ENCODE peak calls at places on chromosome 4, in four cellular contexts. One of them, this sample, is unnamed.
A peak's percentile ranks its signal among the peaks of the same experiment; 100 is the strongest.

GRCh38 chr4:107380836-107381438 is 339.1 kb downstream of the PAPSS1 start:
- DNase-seq in H9: no peak
- DNase-seq in IMR-90: no peak
- DNase-seq in neuronal stem cell: no peak
- DNase-seq in this sample: no peak

GRCh38 chr4:22910200-22910599 is 217.5 kb downstream of the GBA3 start:
- DNase-seq in H9: no peak
- DNase-seq in IMR-90: no peak
- DNase-seq in neuronal stem cell: no peak
- DNase-seq in this sample: no peak

GRCh38 chr4:7472443-7473013 is 37.8 kb upstream of the PSAPL1 start:
- DNase-seq in neuronal stem cell: peak; percentile 57
- DNase-seq in H9: no peak
- DNase-seq in IMR-90: no peak
- DNase-seq in this sample: no peak

GRCh38 chr4:128682942-128683666 is 126.4 kb upstream of the JADE1 start:
- DNase-seq in H9: peak; percentile 63
- DNase-seq in neuronal stem cell: no peak
- DNase-seq in IMR-90: no peak
- DNase-seq in this sample: no peak

GRCh38 chr4:141565379-141566089 is 70.8 kb upstream of the IL15 start:
- DNase-seq in IMR-90: peak; percentile 33
- DNase-seq in H9: no peak
- DNase-seq in neuronal stem cell: no peak
- DNase-seq in this sample: no peak

GRCh38 chr4:78622253-78622979 is 70.8 kb downstream of the ANXA3 start:
- DNase-seq in neuronal stem cell: no peak
- DNase-seq in H9: no peak
- DNase-seq in IMR-90: peak; percentile 73
- DNase-seq in this sample: peak; percentile 75

GRCh38 chr4:186808635-186809018 is 85.0 kb upstream of the FAT1 start:
- DNase-seq in H9: no peak
- DNase-seq in IMR-90: peak; percentile 96
- DNase-seq in neuronal stem cell: no peak
- DNase-seq in this sample: peak; percentile 58

GRCh38 chr4:164358400-164358799 is 395.5 kb upstream of the SMIM31 start:
- DNase-seq in H9: no peak
- DNase-seq in neuronal stem cell: no peak
- DNase-seq in IMR-90: no peak
- DNase-seq in this sample: no peak

GRCh38 chr4:76990288-76991080 is 40.9 kb downstream of the SEPTIN11 start:
- DNase-seq in H9: no peak
- DNase-seq in IMR-90: peak; percentile 96
- DNase-seq in neuronal stem cell: no peak
- DNase-seq in this sample: peak; percentile 87

GRCh38 chr4:168631241-168632151 is 134.6 kb downstream of the PALLD start:
- DNase-seq in H9: peak; percentile 73
- DNase-seq in neuronal stem cell: peak; percentile 83
- DNase-seq in IMR-90: peak; percentile 55
- DNase-seq in this sample: peak; percentile 80

GRCh38 chr4:30386266-30386895 is 333.8 kb upstream of the PCDH7 start:
- DNase-seq in IMR-90: peak; percentile 77
- DNase-seq in H9: no peak
- DNase-seq in neuronal stem cell: no peak
- DNase-seq in this sample: peak; percentile 54

GRCh38 chr4:54695359-54696149 is 37.8 kb downstream of the KIT start:
- DNase-seq in IMR-90: no peak
- DNase-seq in neuronal stem cell: no peak
- DNase-seq in H9: no peak
- DNase-seq in this sample: no peak

GRCh38 chr4:73411731-73412414 is 7.8 kb downstream of the ALB start:
- DNase-seq in IMR-90: no peak
- DNase-seq in neuronal stem cell: no peak
- DNase-seq in H9: no peak
- DNase-seq in this sample: no peak

GRCh38 chr4:73408181-73408867 is 4.2 kb downstream of the ALB start:
- DNase-seq in IMR-90: no peak
- DNase-seq in neuronal stem cell: no peak
- DNase-seq in H9: no peak
- DNase-seq in this sample: no peak

GRCh38 chr4:73410916-73411730 is 7.0 kb downstream of the ALB start:
- DNase-seq in IMR-90: no peak
- DNase-seq in neuronal stem cell: no peak
- DNase-seq in H9: no peak
- DNase-seq in this sample: no peak

GRCh38 chr4:73409012-73409862 is 5.2 kb downstream of the ALB start:
- DNase-seq in neuronal stem cell: no peak
- DNase-seq in IMR-90: no peak
- DNase-seq in H9: no peak
- DNase-seq in this sample: no peak

DNA sequence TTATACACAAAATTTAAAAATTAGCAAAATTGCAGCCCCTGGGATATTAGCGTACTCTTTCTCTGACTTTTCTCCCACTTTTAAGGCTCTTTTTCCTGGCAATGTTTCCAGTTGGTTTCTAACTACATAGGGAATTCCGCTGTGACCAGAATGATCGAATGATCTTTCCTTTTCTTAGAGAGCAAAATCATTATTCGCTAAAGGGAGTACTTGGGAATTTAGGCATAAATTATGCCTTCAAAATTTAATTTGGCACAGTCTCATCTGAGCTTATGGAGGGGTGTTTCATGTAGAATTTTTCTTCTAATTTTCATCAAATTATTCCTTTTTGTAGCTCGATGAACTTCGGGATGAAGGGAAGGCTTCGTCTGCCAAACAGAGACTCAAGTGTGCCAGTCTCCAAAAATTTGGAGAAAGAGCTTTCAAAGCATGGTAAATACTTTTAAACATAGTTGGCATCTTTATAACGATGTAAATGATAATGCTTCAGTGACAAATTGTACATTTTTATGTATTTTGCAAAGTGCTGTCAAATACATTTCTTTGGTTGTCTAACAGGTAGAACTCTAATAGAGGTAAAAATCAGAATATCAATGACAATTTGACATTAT is 6.0 kb downstream of the ALB start:
- DNase-seq in IMR-90: no peak
- DNase-seq in H9: no peak
- DNase-seq in neuronal stem cell: no peak
- DNase-seq in this sample: no peak
- H2BK120ac ChIP-seq in IMR-90: no peak overlapping the region
- H2BK120ac ChIP-seq in H9: no peak overlapping the region
- H2BK120ac ChIP-seq in neuronal stem cell: no peak overlapping the region
- H2BK120ac ChIP-seq in this sample: no peak overlapping the region

GRCh38 chr4:126533176-126533575 is 1099.6 kb upstream of the INTU start:
- DNase-seq in neuronal stem cell: peak; percentile 58
- DNase-seq in H9: no peak
- DNase-seq in IMR-90: peak; percentile 12
- DNase-seq in this sample: peak; percentile 11
- H3K23ac ChIP-seq in neuronal stem cell: no peak overlapping the region
- H3K23ac ChIP-seq in H9: no peak overlapping the region
- H3K23ac ChIP-seq in IMR-90: no peak overlapping the region
- H3K23ac ChIP-seq in this sample: no peak overlapping the region

GRCh38 chr4:112230879-112231778 is 458 bp upstream of the AP1AR start:
- DNase-seq in IMR-90: peak; percentile 94
- DNase-seq in H9: peak; percentile 97
- DNase-seq in neuronal stem cell: peak; percentile 96
- DNase-seq in this sample: peak; percentile 98
- H2BK120ac ChIP-seq in IMR-90: peak overlapping the region; percentile 74
- H2BK120ac ChIP-seq in H9: no peak overlapping the region
- H2BK120ac ChIP-seq in neuronal stem cell: no peak overlapping the region
- H2BK120ac ChIP-seq in this sample: no peak overlapping the region

DNA sequence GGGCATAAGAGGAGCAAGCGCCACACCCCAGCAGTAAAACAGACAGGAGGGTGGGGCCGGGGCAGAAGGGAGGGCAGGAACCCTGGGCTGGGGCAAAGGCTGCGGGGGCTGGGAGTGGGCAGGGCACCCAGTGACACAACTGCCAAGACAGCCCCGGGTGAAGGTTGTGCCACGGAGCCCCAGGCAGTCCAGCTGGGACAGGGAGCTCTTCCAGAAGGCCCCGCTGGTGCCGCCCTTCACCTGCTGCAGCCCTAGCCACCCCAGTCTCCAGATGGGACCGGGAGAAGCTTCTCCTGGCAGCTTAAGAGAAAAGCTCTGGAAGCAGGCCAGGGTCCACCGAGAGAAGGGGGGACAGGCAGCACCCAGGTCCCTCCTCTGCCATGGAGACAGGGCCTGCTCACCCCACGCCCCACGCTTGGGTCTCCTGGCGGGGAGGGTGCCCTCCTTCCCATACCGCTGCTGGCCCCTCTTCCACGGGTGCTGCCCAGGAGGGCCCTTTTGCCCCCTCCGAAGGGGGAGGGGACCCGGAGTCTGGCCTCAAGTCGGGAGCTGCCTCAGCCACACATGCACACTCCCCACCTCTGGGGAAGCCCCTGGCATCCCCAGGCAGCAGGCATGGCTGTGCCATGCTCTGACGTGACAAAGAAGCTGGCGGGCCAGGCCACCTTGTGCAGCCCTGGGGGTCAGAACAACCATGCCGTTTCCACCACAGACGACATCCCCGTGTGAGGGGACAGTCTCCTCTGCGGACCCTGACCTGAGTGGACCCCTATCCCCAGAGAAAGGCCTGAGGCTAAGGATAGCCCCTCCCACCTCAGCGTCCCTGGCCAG is 1.5 kb downstream of the DGKQ start:
- DNase-seq in IMR-90: no peak
- DNase-seq in neuronal stem cell: no peak
- DNase-seq in H9: no peak
- DNase-seq in this sample: no peak
- H3K23ac ChIP-seq in IMR-90: peak overlapping the region; percentile 59
- H3K23ac ChIP-seq in neuronal stem cell: peak overlapping the region; percentile 92
- H3K23ac ChIP-seq in H9: no peak overlapping the region
- H3K23ac ChIP-seq in this sample: no peak overlapping the region

GRCh38 chr4:139153411-139154133 is 23.4 kb downstream of the ELF2 start:
- DNase-seq in H9: no peak
- DNase-seq in IMR-90: peak; percentile 57
- DNase-seq in neuronal stem cell: no peak
- DNase-seq in this sample: no peak
- H2BK120ac ChIP-seq in H9: peak overlapping the region; percentile 75
- H2BK120ac ChIP-seq in IMR-90: no peak overlapping the region
- H2BK120ac ChIP-seq in neuronal stem cell: no peak overlapping the region
- H2BK120ac ChIP-seq in this sample: no peak overlapping the region

GRCh38 chr4:26809811-26810210 is 50.8 kb upstream of the STIM2 start:
- DNase-seq in neuronal stem cell: no peak
- DNase-seq in H9: no peak
- DNase-seq in IMR-90: no peak
- DNase-seq in this sample: no peak
- H3K23ac ChIP-seq in neuronal stem cell: no peak overlapping the region
- H3K23ac ChIP-seq in H9: no peak overlapping the region
- H3K23ac ChIP-seq in IMR-90: no peak overlapping the region
- H3K23ac ChIP-seq in this sample: no peak overlapping the region